ENCODE peak calls at places on chromosomes 7 and 10, in nine cellular contexts. J is gastrocnemius medialis; L is BE2C; A is skeletal muscle cell; F is progenitor cell of endocrine pancreas; Q is HTR-8/SVneo; G is activated T-cell treated with anti-CD3 and anti-CD28 coated beads, Interleukin-2, amount 50 U/mL, for 24 hours; P is adrenal gland; V is AG09309. Y is an unnamed sample.

GRCh38 chr7:156652886-156653568 is 12.5 kb downstream of the RNF32 start:
- DNase-seq in Q (no peak), J (no peak), V (no peak), L (no peak), P (no peak), F (no peak), A (no peak), G (no peak), Y (no peak)

GRCh38 chr7:2003931-2004812 is 228.6 kb downstream of the MAD1L1 start:
- DNase-seq in L (peak), V (no peak), F (no peak), Q (no peak), P (no peak), J (peak), G (no peak), A (no peak), Y (no peak)

GRCh38 chr10:100115011-100115770 is 33.5 kb upstream of the CPN1 start:
- DNase-seq in G (no peak), P (no peak), J (no peak), V (no peak), Q (no peak), L (no peak), F (no peak), A (no peak), Y (no peak)

GRCh38 chr10:33952692-33953360 is 618.4 kb upstream of the NRP1 start:
- DNase-seq in Q (peak), J (no peak), A (peak), L (no peak), P (no peak), F (no peak), G (no peak), V (no peak), Y (no peak)

GRCh38 chr10:126060232-126060935 is 164.0 kb downstream of the FANK1 start:
- DNase-seq in J (peak), A (peak), V (peak), L (no peak), G (no peak), F (no peak), P (peak), Q (no peak), Y (no peak)

GRCh38 chr7:24125765-24126164 is 158.2 kb upstream of the NPY start:
- DNase-seq in P (no peak), J (no peak), L (no peak), A (no peak), F (no peak), Q (no peak), V (no peak), G (no peak), Y (no peak)

GRCh38 chr7:55977831-55978230 is 13.4 kb downstream of the NIPSNAP2 start:
- DNase-seq in F (no peak), Q (peak), L (no peak), J (no peak), G (no peak), P (no peak), A (peak), V (no peak), Y (no peak)

GRCh38 chr10:104351067-104351681 is 2.5 kb upstream of the CFAP58 start:
- DNase-seq in J (no peak), A (no peak), L (no peak), P (no peak), V (no peak), Q (no peak), F (no peak), G (no peak), Y (no peak)

GRCh38 chr7:100488333-100489095 is 4.8 kb downstream of the NYAP1 start:
- DNase-seq in L (no peak), P (no peak), A (no peak), Q (no peak), J (no peak), V (no peak), G (no peak), F (no peak), Y (no peak)

GRCh38 chr10:120431356-120431755 is 25.7 kb upstream of the PLPP4 start:
- DNase-seq in V (no peak), G (no peak), Q (no peak), L (no peak), A (no peak), F (no peak), J (no peak), P (no peak), Y (no peak)

GRCh38 chr7:152856351-152856750 is 96.8 kb downstream of the ACTR3B start:
- DNase-seq in J (no peak), P (no peak), L (no peak), V (no peak), A (no peak), F (no peak), Q (no peak), G (no peak), Y (no peak)

GRCh38 chr10:115745943-115746342 is 527.1 kb downstream of the GFRA1 start:
- DNase-seq in Q (no peak), L (no peak), F (no peak), A (no peak), J (no peak), P (no peak), G (no peak), V (no peak), Y (no peak)

GRCh38 chr7:69782917-69783684 is 184.8 kb downstream of the AUTS2 start:
- DNase-seq in V (no peak), F (no peak), L (no peak), Q (no peak), P (peak), G (no peak), J (peak), A (peak), Y (no peak)

GRCh38 chr10:110356628-110357245 is 52.0 kb upstream of the SMNDC1 start:
- DNase-seq in Q (no peak), L (no peak), J (peak), F (no peak), G (peak), A (peak), V (no peak), P (peak), Y (no peak)

GRCh38 chr10:49089152-49089788 is 26.1 kb downstream of the VSTM4 start:
- DNase-seq in J (no peak), Q (no peak), V (no peak), G (no peak), P (no peak), F (no peak), L (no peak), A (no peak), Y (no peak)

GRCh38 chr10:56279270-56279669 is 81.8 kb downstream of the ZWINT start:
- DNase-seq in L (no peak), G (no peak), A (no peak), P (no peak), J (no peak), V (no peak), F (no peak), Q (no peak), Y (no peak)

GRCh38 chr7:2638224-2638991 is 6.6 kb downstream of the TTYH3 start:
- DNase-seq in J (peak), Q (no peak), G (no peak), L (peak), F (no peak), A (no peak), V (peak), P (peak), Y (no peak)